ENCODE peak calls at places on chromosome 18, in ten cellular contexts. H, E, Z, G, W, M, R, C, O and K are unnamed samples.

GRCh38 chr18:55440988-55441387 is 147.0 kb downstream of the TCF4 start:
- DNase-seq in O (no peak), R (no peak), M (no peak), H (no peak), Z (no peak), W (no peak), C (no peak), G (no peak), E (no peak), K (no peak)

GRCh38 chr18:76505611-76506010 is 10.6 kb upstream of the ZNF516 start:
- DNase-seq in H (no peak), M (no peak), E (no peak), Z (no peak), C (no peak), R (no peak), G (no peak), O (no peak), W (no peak), K (no peak)

GRCh38 chr18:22627506-22627905 is 209.8 kb upstream of the CTAGE1 start:
- DNase-seq in W (no peak), O (no peak), M (no peak), Z (no peak), C (no peak), H (no peak), G (no peak), E (peak), R (no peak), K (peak)

GRCh38 chr18:28439870-28440269 is 262.9 kb upstream of the CDH2 start:
- DNase-seq in O (no peak), Z (peak), W (no peak), G (no peak), E (peak), R (no peak), H (no peak), C (no peak), M (no peak), K (peak)

GRCh38 chr18:51196811-51197660 is 445 bp downstream of the MEX3C start:
- DNase-seq in E (no peak), R (peak), W (no peak), H (peak), M (peak), C (peak), Z (peak), G (peak), O (peak), K (no peak)

GRCh38 chr18:10376735-10377134 is 77.7 kb upstream of the APCDD1 start:
- DNase-seq in O (no peak), W (no peak), Z (no peak), E (no peak), C (no peak), R (peak), H (no peak), M (no peak), G (no peak), K (no peak)

GRCh38 chr18:11987527-11987926 is 6.2 kb downstream of the IMPA2 start:
- DNase-seq in E (no peak), C (no peak), R (no peak), W (no peak), O (no peak), M (no peak), H (no peak), Z (no peak), G (no peak), K (no peak)

GRCh38 chr18:58687871-58688308 is 16.6 kb downstream of the MALT1 start:
- DNase-seq in M (no peak), C (no peak), O (no peak), G (no peak), R (no peak), E (no peak), Z (no peak), H (no peak), W (no peak), K (no peak)

GRCh38 chr18:13630869-13631268 is 95.5 kb downstream of the FAM210A start:
- DNase-seq in Z (no peak), O (no peak), H (no peak), W (no peak), G (no peak), E (no peak), C (no peak), M (no peak), R (no peak), K (no peak)

GRCh38 chr18:24014062-24014985 is at the start of gene TTC39C:
- DNase-seq in E (peak), C (peak), W (peak), R (peak), M (peak), H (peak), G (peak), O (peak), Z (peak), K (peak)

DNA sequence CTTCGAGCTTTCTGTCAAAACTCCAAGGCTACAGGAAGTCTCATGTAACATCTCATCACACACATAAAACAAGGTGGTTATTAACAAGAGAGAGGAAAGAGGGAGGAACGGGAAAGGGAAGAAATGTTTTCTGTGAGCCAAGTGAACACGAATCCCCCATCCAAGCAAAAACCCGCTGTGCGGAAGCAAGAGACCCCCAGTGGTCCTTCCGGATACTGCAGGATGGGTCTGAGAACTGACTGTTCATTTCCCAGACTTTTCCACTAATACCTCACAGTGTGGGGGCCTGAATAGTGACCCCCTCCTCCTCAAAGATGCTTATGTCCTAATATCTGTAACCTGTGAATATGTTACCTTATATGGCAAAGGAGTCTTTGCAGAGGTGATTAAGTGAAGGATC is 19.0 kb upstream of the DIPK1C start:
- DNase-seq in C (no peak), G (no peak), M (peak), Z (peak), H (no peak), E (peak), R (peak), W (no peak), O (peak), K (no peak)
- TF ChIP-seq CTCF in C (no peak), G (peak), M (peak), Z (peak), H (peak), E (peak), R (peak), W (peak), O (peak), K (peak)

GRCh38 chr18:52343731-52344340 is 3.8 kb downstream of the DCC start:
- DNase-seq in E (no peak), W (no peak), H (no peak), R (no peak), G (no peak), Z (no peak), M (no peak), O (no peak), C (no peak), K (no peak)

GRCh38 chr18:52341617-52342381 is 1.8 kb downstream of the DCC start:
- DNase-seq in R (no peak), W (no peak), O (peak), Z (peak), M (peak), C (no peak), H (peak), G (peak), E (no peak), K (no peak)

GRCh38 chr18:52340466-52341378 is 725 bp downstream of the DCC start:
- DNase-seq in O (peak), W (no peak), H (peak), E (no peak), M (peak), R (no peak), G (peak), C (no peak), Z (peak), K (no peak)

GRCh38 chr18:52345428-52345827 is 5.4 kb downstream of the DCC start:
- DNase-seq in M (no peak), Z (no peak), O (no peak), W (no peak), G (no peak), E (no peak), R (no peak), H (no peak), C (no peak), K (no peak)

GRCh38 chr18:52343138-52343537 is 3.1 kb downstream of the DCC start:
- DNase-seq in E (peak), R (no peak), G (peak), Z (peak), M (no peak), O (peak), H (peak), W (no peak), C (no peak), K (no peak)
- TF ChIP-seq CTCF in E (peak), R (no peak), G (no peak), Z (peak), M (peak), O (peak), H (peak), W (no peak), C (no peak), K (no peak)

GRCh38 chr18:8056723-8057122 is 489.6 kb downstream of the PTPRM start:
- DNase-seq in G (no peak), O (no peak), H (no peak), E (peak), W (no peak), R (no peak), C (no peak), M (no peak), Z (no peak), K (no peak)
- TF ChIP-seq CTCF in G (no peak), O (no peak), H (no peak), E (no peak), W (no peak), R (no peak), C (no peak), M (no peak), Z (no peak), K (no peak)

DNA sequence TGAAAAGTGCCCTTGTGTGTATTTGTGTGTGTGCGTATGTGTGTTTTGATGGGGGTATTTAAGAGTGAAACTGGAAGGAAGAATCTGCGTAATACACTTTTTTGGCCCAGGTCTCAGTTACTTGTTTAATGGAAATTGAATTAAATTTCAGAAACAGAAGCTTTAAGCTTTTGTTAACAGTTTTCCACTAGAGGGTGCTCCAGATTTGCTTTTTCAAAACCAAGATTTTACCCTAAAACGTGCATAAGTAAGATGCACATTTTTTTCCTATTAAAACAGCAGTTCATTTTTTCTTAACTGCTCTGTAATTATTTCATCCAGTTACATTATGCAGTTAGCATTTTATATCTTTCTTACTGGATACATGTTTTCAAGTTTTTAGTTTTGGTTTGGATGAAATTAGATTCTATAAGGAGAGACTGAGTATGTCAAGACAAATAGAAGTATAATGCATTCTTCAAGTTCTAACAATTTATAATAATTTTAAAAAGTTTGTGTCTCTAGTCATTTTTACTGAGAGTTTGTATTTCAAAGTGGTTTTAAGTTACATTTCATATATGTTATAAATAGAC is 97.2 kb downstream of the PIK3C3 start:
- DNase-seq in R (no peak), Z (peak), C (no peak), M (no peak), E (peak), O (peak), G (no peak), W (no peak), H (peak), K (no peak)
- TF ChIP-seq CTCF in R (peak), Z (no peak), C (no peak), M (peak), E (peak), O (peak), G (peak), W (peak), H (peak), K (peak)

DNA sequence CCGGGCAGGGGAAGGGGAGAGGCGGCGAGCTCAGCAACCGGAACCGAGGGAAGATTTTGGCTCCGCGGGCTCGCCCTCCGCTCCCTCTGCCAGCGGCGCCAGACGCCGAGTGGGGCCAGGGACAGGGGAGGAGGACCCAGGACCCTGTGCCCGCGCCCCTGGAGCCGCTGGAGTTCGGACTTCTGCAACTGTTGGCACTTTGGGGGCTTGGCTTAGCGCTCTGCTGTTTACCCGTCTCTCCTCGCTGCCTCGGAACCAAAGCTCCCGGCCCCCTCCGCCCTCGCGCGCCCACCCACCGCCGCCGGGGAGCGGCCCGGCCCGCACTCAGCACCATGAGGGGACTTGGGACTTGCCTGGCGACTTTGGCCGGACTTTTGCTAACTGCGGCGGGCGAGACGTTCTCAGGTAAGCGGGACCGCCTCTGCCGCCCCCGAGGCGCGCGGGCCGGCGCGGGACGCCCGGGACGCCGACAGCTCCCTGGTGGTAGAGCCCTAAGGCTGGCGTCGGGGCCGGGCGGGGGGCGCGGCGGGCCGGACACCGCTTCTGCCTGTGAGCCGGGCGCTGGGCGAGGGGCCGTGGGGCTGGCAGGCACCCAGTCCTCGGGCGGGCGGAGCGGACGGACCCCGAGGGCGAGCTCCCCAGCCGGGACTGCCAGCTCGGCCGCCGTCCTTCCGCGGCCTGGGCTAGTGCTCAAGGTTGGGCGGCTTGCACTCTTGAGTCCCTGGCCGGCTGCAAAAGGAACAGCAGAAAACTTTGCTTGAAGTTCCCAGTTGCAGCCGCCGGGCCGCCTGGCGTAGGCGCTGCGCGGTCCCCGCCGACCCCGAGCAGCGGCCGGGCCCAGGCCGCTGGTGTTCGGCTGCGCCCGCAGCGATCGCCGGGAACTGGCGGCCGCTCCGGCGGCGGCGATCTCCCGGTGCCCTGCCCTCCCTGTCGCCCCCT is 640 bp downstream of the PTPRM start:
- DNase-seq in H (peak), Z (peak), R (peak), G (peak), W (no peak), E (peak), O (peak), M (peak), C (peak), K (peak)
- TF ChIP-seq CTCF in H (peak), Z (no peak), R (peak), G (no peak), W (no peak), E (no peak), O (no peak), M (no peak), C (peak), K (peak)

GRCh38 chr18:21602302-21602592 is 1.7 kb upstream of the ESCO1 start:
- DNase-seq in C (no peak), H (no peak), E (no peak), G (no peak), W (no peak), O (no peak), R (no peak), Z (no peak), M (no peak), K (no peak)

GRCh38 chr18:21599585-21600525 is 649 bp downstream of the ESCO1 start:
- DNase-seq in R (peak), O (peak), Z (peak), E (peak), C (peak), M (peak), H (peak), G (peak), W (no peak), K (no peak)

GRCh38 chr18:21605218-21605617 is 4.7 kb upstream of the ESCO1 start:
- DNase-seq in R (no peak), M (no peak), O (no peak), W (no peak), G (no peak), Z (no peak), H (no peak), E (no peak), C (no peak), K (no peak)

GRCh38 chr18:21600526-21601410 is at the start of gene ESCO1:
- DNase-seq in Z (peak), O (peak), C (peak), G (peak), E (peak), R (peak), M (peak), H (peak), W (peak), K (peak)

DNA sequence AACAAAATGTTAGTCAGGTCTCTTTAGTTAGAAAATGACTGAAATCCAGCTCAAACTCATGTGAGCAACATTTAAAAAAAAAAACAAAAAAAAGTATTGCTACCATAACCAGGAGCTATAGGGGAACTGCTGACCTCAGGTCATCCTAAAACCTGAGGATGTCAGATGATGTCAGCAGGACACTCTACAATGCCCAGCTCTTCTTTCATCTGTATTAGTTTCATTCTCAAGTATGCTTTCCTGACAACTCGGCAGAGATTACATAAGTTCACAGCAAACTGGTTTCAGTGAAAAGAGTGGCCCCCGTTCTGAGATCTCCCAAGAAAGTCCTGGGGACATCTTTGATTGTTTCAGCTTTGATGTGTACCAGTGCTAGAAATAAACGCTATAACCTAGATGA is 4.2 kb upstream of the ESCO1 start:
- DNase-seq in C (no peak), E (no peak), G (no peak), M (no peak), O (no peak), H (no peak), R (no peak), W (no peak), Z (no peak), K (no peak)
- TF ChIP-seq CTCF in C (no peak), E (no peak), G (no peak), M (no peak), O (no peak), H (no peak), R (no peak), W (no peak), Z (no peak), K (no peak)

GRCh38 chr18:25669741-25670140 is 317.8 kb upstream of the ZNF521 start:
- DNase-seq in G (no peak), W (no peak), C (no peak), M (no peak), E (no peak), O (peak), R (no peak), H (no peak), Z (peak), K (no peak)
- TF ChIP-seq CTCF in G (peak), W (no peak), C (no peak), M (no peak), E (no peak), O (peak), R (peak), H (peak), Z (peak), K (no peak)

DNA sequence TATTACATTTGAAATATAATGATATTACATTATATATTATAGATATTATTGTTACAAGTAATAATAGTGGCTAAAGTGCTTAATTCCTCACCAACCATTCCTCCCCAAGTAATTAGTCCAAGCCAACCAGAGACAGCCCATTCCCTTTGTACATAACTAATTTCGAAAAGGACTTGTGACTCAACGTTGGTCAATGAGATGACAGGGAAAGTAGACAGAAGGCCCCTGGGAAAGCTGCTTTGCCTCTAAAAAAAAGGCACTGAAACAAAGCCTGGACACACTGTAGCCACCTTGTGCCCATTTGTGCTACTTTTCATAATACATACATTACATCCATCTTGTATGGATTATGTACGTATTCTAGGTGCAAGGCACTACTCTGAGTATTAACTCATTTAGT is 28.8 kb downstream of the COLEC12 start:
- DNase-seq in G (no peak), C (no peak), W (no peak), O (no peak), Z (no peak), H (no peak), R (no peak), E (peak), M (no peak), K (no peak)
- TF ChIP-seq CTCF in G (no peak), C (no peak), W (no peak), O (no peak), Z (no peak), H (no peak), R (no peak), E (no peak), M (no peak), K (no peak)